ENCODE peak calls at places on chromosomes 11 and 22, in four cellular contexts. R is small intestine; W is heart left ventricle; B is CD8-positive, alpha-beta memory T cell. X is an unnamed sample. For H3K36me3 and H3K4me1, the result is how much of the 10 kb centered on the place peaks cover.

GRCh38 chr22:44202261-44202789 is 21.6 kb downstream of the PARVG start:
- DNase-seq in R (no peak), W (no peak), B (no peak), X (no peak)

GRCh38 chr11:57340228-57340627 is 2.1 kb downstream of the P2RX3 start:
- DNase-seq in R (no peak), W (peak), B (no peak), X (no peak)

GRCh38 chr11:72221386-72221785 is 3.2 kb upstream of the INPPL1 start:
- DNase-seq in R (no peak), W (no peak), B (no peak), X (no peak)

GRCh38 chr11:96391698-96392307 is 2.0 kb downstream of the JRKL start:
- DNase-seq in R (no peak), W (no peak), B (no peak), X (no peak)

GRCh38 chr11:119666463-119667131 is 62.4 kb downstream of the NECTIN1 start:
- DNase-seq in R (peak), W (peak), B (peak), X (peak)

GRCh38 chr11:63599211-63600122 is 14.8 kb downstream of the PLAAT3 start:
- DNase-seq in R (no peak), W (no peak), B (no peak), X (no peak)

GRCh38 chr22:49996532-49997220 is 15.9 kb downstream of the IL17REL start:
- DNase-seq in R (no peak), W (no peak), B (no peak), X (no peak)

GRCh38 chr11:105144887-105145286 is 5.3 kb upstream of the CARD18 start:
- DNase-seq in R (peak), W (no peak), B (no peak), X (no peak)

GRCh38 chr11:795638-796564 is 2.2 kb downstream of the SLC25A22 start:
- DNase-seq in R (peak), W (peak), B (peak), X (peak)

GRCh38 chr11:28763876-28764275 is 655.7 kb downstream of the METTL15 start:
- DNase-seq in R (no peak), W (no peak), B (no peak), X (no peak)

DNA sequence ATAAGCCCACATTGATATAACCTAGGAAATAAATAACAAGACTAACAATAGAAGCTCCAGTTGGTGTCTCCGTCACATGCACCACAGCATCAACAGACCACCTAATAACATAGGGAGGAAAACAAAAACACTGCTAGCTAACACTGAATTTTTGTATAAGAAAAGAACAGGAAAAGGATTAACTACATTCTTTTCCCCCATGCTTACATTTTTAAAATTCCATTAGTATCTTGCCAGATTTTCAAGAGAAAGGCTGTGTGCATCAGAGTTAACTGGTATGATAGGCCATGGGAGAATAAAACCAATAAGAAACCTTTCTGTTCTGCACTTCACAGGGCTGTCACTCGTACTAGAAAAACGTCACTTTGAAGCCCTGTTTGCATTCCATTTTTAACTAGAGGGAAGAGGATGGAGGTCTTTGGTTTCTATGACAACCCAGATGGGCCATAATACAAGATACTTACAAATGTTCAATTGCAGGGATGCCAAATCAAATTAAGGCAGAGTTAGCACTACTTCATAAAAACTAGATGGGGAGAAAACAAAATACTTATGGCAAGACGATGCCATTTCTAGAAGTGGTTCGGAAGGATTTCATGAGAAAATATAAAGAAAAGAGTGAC is 79.1 kb downstream of the LARGE2 start:
- DNase-seq in R (no peak), W (no peak), B (no peak), X (no peak)
- H3K4me3 ChIP-seq in R (no peak), W (no peak), B (no peak), X (no peak)

DNA sequence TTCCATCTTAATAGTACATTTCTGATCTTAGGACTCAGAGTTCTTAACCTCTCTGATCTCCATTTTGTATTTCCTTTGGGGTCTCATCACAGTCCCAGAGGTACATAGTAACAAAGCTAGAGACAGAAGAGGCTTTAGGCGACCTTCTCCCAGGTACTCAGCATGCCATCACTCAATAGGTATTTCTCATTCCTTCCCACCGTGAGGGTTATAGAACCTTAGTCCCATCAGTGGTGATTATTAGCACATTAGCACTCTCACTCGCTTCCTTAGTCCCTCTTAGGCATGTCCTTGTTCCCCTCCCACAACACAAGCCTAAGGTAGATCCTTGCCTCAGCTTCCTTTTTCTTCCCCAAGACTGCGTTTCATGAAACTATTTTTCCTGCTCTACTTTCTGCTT is 14.7 kb downstream of the SWAP70 start:
- DNase-seq in R (no peak), W (no peak), B (no peak), X (no peak)
- H3K36me3 ChIP-seq in R (under half), W (under half), B (under half), X (under half)

DNA sequence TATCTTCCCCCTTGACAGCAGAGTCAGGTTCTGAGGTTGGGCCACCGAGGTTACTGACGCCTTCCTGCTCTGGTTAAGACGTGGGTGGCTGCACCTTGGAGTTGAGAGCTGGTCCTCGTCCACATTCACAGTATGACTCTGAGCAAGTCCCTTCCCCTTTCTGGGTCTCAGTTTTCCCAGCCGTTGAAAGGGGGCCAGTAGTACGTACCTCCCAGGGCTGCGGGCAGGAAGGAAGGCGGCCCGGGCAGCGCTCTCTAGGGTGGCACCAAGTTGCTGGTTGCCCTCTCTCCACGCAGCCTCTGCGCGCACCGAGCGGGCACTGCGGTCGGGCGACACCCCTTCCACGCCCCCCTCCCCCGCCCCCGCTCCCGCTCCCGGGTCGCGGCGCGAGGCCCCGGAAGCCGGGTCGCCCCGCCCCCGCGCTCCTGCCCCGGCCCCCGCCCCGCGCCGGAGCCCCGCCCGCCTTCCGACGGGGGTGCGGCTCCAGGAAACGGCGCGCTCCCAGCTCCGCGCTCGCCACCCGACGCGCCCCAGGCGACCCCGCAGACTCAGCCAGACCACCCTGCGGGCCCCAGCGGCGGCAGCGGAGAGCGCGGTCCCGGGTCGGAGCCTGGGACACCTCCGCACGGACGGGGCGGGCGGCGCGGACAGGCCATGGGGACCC is at the start of gene EHBP1L1:
- DNase-seq in R (peak), W (peak), B (peak), X (peak)
- H3K4me1 ChIP-seq in R (under half), W (under half), B (half or more), X (under half)

DNA sequence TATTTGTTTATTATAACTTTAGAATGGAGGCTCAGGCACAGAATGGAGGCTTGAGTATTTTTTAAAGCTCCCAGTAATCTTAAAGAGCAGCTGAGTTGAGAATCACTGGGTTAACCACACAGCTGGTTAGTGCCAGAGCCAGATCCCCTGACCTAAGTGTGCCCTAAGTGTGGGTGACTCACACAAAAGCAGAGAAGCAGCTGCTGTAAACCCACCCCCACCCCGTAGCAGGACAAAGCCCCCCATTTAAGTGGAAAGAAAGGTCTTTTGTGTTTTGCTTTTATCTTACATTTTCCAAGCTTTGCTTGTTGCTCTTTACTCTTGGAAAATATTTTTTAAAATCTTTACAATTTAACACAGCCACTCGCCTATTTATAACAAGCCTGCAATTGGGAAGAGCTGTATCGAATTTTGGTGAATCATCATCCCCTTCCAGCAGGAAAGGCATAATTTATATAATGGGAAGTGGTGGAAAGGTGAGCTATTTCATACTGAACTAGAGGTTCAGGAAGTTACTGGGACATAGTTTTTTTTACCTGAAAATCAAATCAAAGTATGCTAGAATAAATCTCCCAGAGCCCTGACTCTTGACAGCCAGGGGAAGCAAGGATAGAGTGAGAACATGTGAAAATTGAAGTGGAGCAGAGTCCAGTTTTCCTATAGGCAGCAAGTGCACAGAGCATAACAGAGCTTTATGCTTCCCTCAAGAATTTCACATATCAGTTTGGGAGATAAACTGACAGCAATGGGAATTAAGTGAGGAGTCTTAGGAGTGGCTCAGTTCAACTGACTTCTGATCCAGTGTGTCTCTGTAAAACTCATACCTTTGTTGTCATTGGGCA is 405.7 kb downstream of the AASDHPPT start:
- DNase-seq in R (no peak), W (no peak), B (no peak), X (no peak)
- H3K4me3 ChIP-seq in R (no peak), W (no peak), B (no peak), X (no peak)

GRCh38 chr22:30821863-30822215 is 127.2 kb downstream of the OSBP2 start:
- DNase-seq in R (no peak), W (no peak), B (no peak), X (no peak)

GRCh38 chr22:30813936-30814335 is 119.3 kb downstream of the OSBP2 start:
- DNase-seq in R (no peak), W (no peak), B (no peak), X (no peak)

GRCh38 chr22:30821381-30821780 is 126.7 kb downstream of the OSBP2 start:
- DNase-seq in R (no peak), W (no peak), B (no peak), X (no peak)

GRCh38 chr22:30816413-30816812 is 121.7 kb downstream of the OSBP2 start:
- DNase-seq in R (no peak), W (no peak), B (no peak), X (no peak)
- H3K36me3 ChIP-seq in R (under half), W (under half), B (under half), X (under half)

X was measured in naive thymus-derived CD4-positive, alpha-beta T cell.